ENCODE peak calls at places on chromosomes 3 and 15, in nine cellular contexts. R is Peyer's patch, W is A549, Q is body of pancreas, Z is endothelial cell of umbilical vein, F is uterus, A is heart left ventricle, X is IMR-90, G is K562. V is an unnamed sample.

GRCh38 chr3:30668051-30668609 is 61.7 kb downstream of the TGFBR2 start:
- DNase-seq in F (no peak), A (no peak), G (no peak), Z (no peak), X (no peak), R (no peak), W (no peak), Q (no peak), V (no peak)

GRCh38 chr3:40044487-40044886 is 235.1 kb downstream of the MYRIP start:
- DNase-seq in Z (no peak), A (no peak), W (no peak), Q (no peak), R (no peak), F (no peak), X (no peak), G (no peak), V (no peak)

GRCh38 chr15:41988896-41989572 is 16.7 kb upstream of the EHD4 start:
- DNase-seq in W (no peak), Q (no peak), R (no peak), A (no peak), G (no peak), Z (no peak), F (no peak), X (no peak), V (no peak)

GRCh38 chr3:188487652-188488051 is 333.7 kb downstream of the LPP start:
- DNase-seq in A (no peak), Q (no peak), W (no peak), F (no peak), X (no peak), Z (no peak), R (no peak), G (no peak), V (no peak)

GRCh38 chr3:45931476-45931875 is 11.8 kb upstream of the CXCR6 start:
- DNase-seq in W (no peak), F (no peak), Z (no peak), R (no peak), A (no peak), Q (no peak), G (no peak), X (no peak), V (no peak)

GRCh38 chr3:136195258-136196063 is 674 bp downstream of the MSL2 start:
- DNase-seq in Z (peak; percentile 63), X (peak; percentile 64), R (peak; percentile 77), F (peak; percentile 79), Q (peak; percentile 69), G (peak; percentile 67), W (no peak), A (peak; percentile 87), V (peak; percentile 95)

GRCh38 chr3:13282986-13283876 is 136.9 kb downstream of the NUP210 start:
- DNase-seq in R (no peak), F (no peak), W (peak; percentile 64), A (no peak), Z (no peak), G (peak; percentile 88), X (no peak), Q (peak; percentile 33), V (no peak)

GRCh38 chr15:39407116-39407515 is 173.8 kb upstream of the THBS1 start:
- DNase-seq in R (no peak), F (no peak), Z (no peak), W (no peak), X (peak; percentile 54), G (no peak), A (no peak), Q (no peak), V (no peak)

GRCh38 chr3:163056874-163057497 is 1560.4 kb downstream of the OTOL1 start:
- DNase-seq in Z (no peak), X (peak; percentile 19), A (no peak), Q (peak; percentile 32), W (peak; percentile 36), G (peak; percentile 24), F (peak; percentile 35), R (no peak), V (peak; percentile 26)

GRCh38 chr3:52063026-52063723 is 6.8 kb upstream of the DUSP7 start:
- DNase-seq in F (no peak), Z (no peak), G (no peak), A (no peak), W (no peak), X (no peak), R (no peak), Q (no peak), V (no peak)

GRCh38 chr15:76368135-76368588 is 31.6 kb downstream of the ISL2 start:
- DNase-seq in X (no peak), G (no peak), Q (no peak), W (no peak), A (no peak), F (no peak), R (no peak), Z (no peak), V (no peak)

DNA sequence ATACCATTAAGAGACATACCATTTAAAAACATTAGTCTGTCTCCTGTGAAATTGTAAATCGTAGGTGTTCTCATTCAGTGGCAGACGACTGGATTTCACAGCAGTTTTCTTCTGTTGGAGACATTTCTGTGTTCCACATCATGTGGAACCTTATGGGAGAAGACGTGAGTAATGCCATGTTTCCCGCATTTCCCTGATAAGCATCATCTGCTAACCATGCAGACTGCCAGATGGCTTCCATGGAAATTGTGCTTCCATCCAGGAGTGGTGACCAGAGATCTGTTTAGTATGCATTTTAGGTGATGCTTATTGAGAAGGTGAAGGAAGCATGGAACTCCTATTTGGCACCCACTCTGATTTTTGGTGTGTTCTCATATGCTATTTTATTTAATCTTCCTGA is 28.4 kb upstream of the ST3GAL6 start:
- DNase-seq in G (no peak), W (no peak), X (no peak), F (no peak), Q (no peak), Z (peak; percentile 74), A (no peak), R (no peak), V (no peak)
- TF ChIP-seq POLR2A in G (no peak), W (no peak), X (no peak), F (no peak), Q (no peak), Z (no peak), A (no peak), R (no peak), V (no peak)

GRCh38 chr15:98805434-98806274 is 157.3 kb downstream of the IGF1R start:
- DNase-seq in Z (no peak), W (no peak), A (no peak), G (no peak), X (peak; percentile 7), Q (no peak), R (no peak), F (no peak), V (no peak)
- TF ChIP-seq CTCF in Z (no peak), W (no peak), A (no peak), G (no peak), X (no peak), Q (no peak), R (no peak), F (no peak), V (no peak)

GRCh38 chr3:170002829-170003228 is 35.0 kb upstream of the GPR160 start:
- DNase-seq in F (no peak), G (no peak), R (no peak), W (no peak), A (no peak), X (no peak), Q (no peak), Z (peak; percentile 56), V (no peak)
- H3K4me3 ChIP-seq in F (no peak overlapping the region), G (no peak overlapping the region), R (no peak overlapping the region), W (no peak overlapping the region), A (peak overlapping the region; percentile 20), X (no peak overlapping the region), Q (no peak overlapping the region), Z (peak overlapping the region; percentile 30), V (no peak overlapping the region)

GRCh38 chr3:53255775-53256703 is at the start of gene TKT:
- DNase-seq in Q (peak; percentile 89), A (peak; percentile 90), Z (peak; percentile 84), G (peak; percentile 97), X (peak; percentile 87), R (peak; percentile 89), F (peak; percentile 78), W (peak; percentile 67), V (peak; percentile 96)

GRCh38 chr3:53254190-53254809 is 1.5 kb downstream of the TKT start:
- DNase-seq in F (no peak), G (no peak), A (no peak), R (no peak), X (no peak), Z (peak; percentile 31), W (no peak), Q (no peak), V (no peak)

GRCh38 chr3:53254810-53255359 is 937 bp downstream of the TKT start:
- DNase-seq in F (peak; percentile 49), X (peak; percentile 47), Z (peak; percentile 48), G (peak; percentile 70), Q (peak; percentile 94), A (peak; percentile 70), R (peak; percentile 64), W (no peak), V (peak; percentile 54)

GRCh38 chr3:53256704-53257055 is 858 bp upstream of the TKT start:
- DNase-seq in R (no peak), W (no peak), F (no peak), Q (no peak), G (no peak), X (no peak), Z (no peak), A (no peak), V (no peak)

DNA sequence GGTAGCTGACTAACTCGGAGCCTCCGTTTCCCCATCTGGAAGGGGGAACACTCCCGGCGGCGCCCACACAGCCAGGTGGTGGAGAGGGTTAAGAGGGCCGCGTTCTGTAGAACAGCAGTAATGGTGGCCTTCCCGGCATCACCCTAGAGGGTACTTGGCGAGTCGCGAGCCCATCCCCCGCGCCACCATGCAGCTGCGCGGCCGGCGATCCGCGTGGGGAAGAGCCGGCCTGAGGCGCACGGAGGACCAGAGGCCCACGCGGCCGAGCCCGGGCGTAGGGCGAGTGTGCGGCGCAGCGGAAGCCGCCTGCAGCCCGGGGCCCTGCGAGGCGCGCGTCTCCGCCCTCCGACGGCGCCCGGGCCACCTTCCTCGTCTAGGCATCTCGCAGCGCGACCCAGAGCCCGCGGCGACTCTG is 455 bp downstream of the TKT start:
- DNase-seq in W (no peak), Q (peak; percentile 48), Z (peak; percentile 35), G (no peak), A (peak; percentile 48), F (no peak), X (no peak), R (peak; percentile 36), V (no peak)
- TF ChIP-seq POLR2A in W (no peak), Q (no peak), Z (no peak), G (no peak), A (no peak), F (no peak), X (no peak), R (no peak), V (no peak)

GRCh38 chr3:134677196-134677986 is 26.6 kb upstream of the KY start:
- DNase-seq in A (peak; percentile 45), F (no peak), R (no peak), W (peak; percentile 14), Q (no peak), X (no peak), Z (peak; percentile 5), G (peak; percentile 56), V (no peak)
- TF ChIP-seq CTCF in A (peak; percentile 57), F (no peak), R (peak; percentile 9), W (no peak), Q (no peak), X (peak; percentile 20), Z (peak; percentile 26), G (peak; percentile 71), V (no peak)